ENCODE peak calls at places on chromosomes 6 and 20, in four cellular contexts. One of them, this sample, is unnamed.

GRCh38 chr6:80520195-80520594 is 413.7 kb downstream of the BCKDHB start:
- DNase-seq in GM12878: no peak
- DNase-seq in GM12891: no peak
- DNase-seq in K562: no peak
- DNase-seq in this sample: no peak

GRCh38 chr20:61054411-61054810 is 197.7 kb upstream of the CDH4 start:
- DNase-seq in GM12891: no peak
- DNase-seq in K562: no peak
- DNase-seq in GM12878: no peak
- DNase-seq in this sample: no peak

GRCh38 chr20:7841291-7841966 is 98.8 kb downstream of the HAO1 start:
- DNase-seq in GM12891: no peak
- DNase-seq in GM12878: no peak
- DNase-seq in K562: no peak
- DNase-seq in this sample: no peak

GRCh38 chr20:53828673-53829085 is 235.0 kb upstream of the ZNF217 start:
- DNase-seq in K562: peak; percentile 23
- DNase-seq in GM12878: no peak
- DNase-seq in GM12891: no peak
- DNase-seq in this sample: no peak

GRCh38 chr6:81770395-81770794 is 17.9 kb upstream of the TENT5A start:
- DNase-seq in GM12878: no peak
- DNase-seq in GM12891: no peak
- DNase-seq in K562: no peak
- DNase-seq in this sample: peak; percentile 45

GRCh38 chr6:139112146-139112545 is 22.7 kb upstream of the HECA start:
- DNase-seq in GM12878: no peak
- DNase-seq in GM12891: no peak
- DNase-seq in K562: no peak
- DNase-seq in this sample: peak; percentile 27

GRCh38 chr6:118350881-118351430 is 197.1 kb upstream of the PLN start:
- DNase-seq in GM12891: no peak
- DNase-seq in K562: no peak
- DNase-seq in GM12878: no peak
- DNase-seq in this sample: no peak

GRCh38 chr6:100461273-100461919 is 3.3 kb downstream of the SIM1 start:
- DNase-seq in GM12891: no peak
- DNase-seq in K562: no peak
- DNase-seq in GM12878: no peak
- DNase-seq in this sample: no peak

GRCh38 chr6:108074359-108075144 is at the start of gene OSTM1:
- DNase-seq in GM12878: peak; percentile 36
- DNase-seq in GM12891: peak; percentile 98
- DNase-seq in K562: peak; percentile 98
- DNase-seq in this sample: peak; percentile 69

GRCh38 chr6:143196525-143197225 is 136.0 kb downstream of the AIG1 start:
- DNase-seq in K562: no peak
- DNase-seq in GM12891: no peak
- DNase-seq in GM12878: no peak
- DNase-seq in this sample: no peak

GRCh38 chr6:13362432-13362831 is 34.1 kb upstream of the TBC1D7 start:
- DNase-seq in GM12891: no peak
- DNase-seq in K562: no peak
- DNase-seq in GM12878: no peak
- DNase-seq in this sample: no peak

GRCh38 chr20:46894971-46895905 is 595 bp downstream of the EYA2 start:
- DNase-seq in K562: no peak
- DNase-seq in GM12878: no peak
- DNase-seq in GM12891: no peak
- DNase-seq in this sample: no peak

GRCh38 chr6:25553502-25553901 is 98.5 kb upstream of the SCGN start:
- DNase-seq in K562: no peak
- DNase-seq in GM12891: no peak
- DNase-seq in GM12878: no peak
- DNase-seq in this sample: no peak

GRCh38 chr6:105595829-105596228 is 192.9 kb upstream of the PREP start:
- DNase-seq in K562: no peak
- DNase-seq in GM12891: no peak
- DNase-seq in GM12878: no peak
- DNase-seq in this sample: no peak

GRCh38 chr20:45842169-45842812 is 8.7 kb downstream of the SNX21 start:
- DNase-seq in GM12891: peak; percentile 64
- DNase-seq in K562: no peak
- DNase-seq in GM12878: peak; percentile 33
- DNase-seq in this sample: peak; percentile 65

GRCh38 chr6:159110013-159110412 is 59.2 kb upstream of the FNDC1 start:
- DNase-seq in GM12878: no peak
- DNase-seq in GM12891: no peak
- DNase-seq in K562: peak; percentile 72
- DNase-seq in this sample: peak; percentile 68
- TF ChIP-seq SPI1 in GM12878: no peak
- TF ChIP-seq SPI1 in GM12891: no peak
- TF ChIP-seq SPI1 in K562: no peak
- TF ChIP-seq SPI1 in this sample: no peak

GRCh38 chr6:45556828-45557227 is 179.1 kb upstream of the SUPT3H start:
- DNase-seq in GM12878: no peak
- DNase-seq in GM12891: no peak
- DNase-seq in K562: no peak
- DNase-seq in this sample: no peak
- TF ChIP-seq SPI1 in GM12878: no peak
- TF ChIP-seq SPI1 in GM12891: no peak
- TF ChIP-seq SPI1 in K562: no peak
- TF ChIP-seq SPI1 in this sample: no peak

DNA sequence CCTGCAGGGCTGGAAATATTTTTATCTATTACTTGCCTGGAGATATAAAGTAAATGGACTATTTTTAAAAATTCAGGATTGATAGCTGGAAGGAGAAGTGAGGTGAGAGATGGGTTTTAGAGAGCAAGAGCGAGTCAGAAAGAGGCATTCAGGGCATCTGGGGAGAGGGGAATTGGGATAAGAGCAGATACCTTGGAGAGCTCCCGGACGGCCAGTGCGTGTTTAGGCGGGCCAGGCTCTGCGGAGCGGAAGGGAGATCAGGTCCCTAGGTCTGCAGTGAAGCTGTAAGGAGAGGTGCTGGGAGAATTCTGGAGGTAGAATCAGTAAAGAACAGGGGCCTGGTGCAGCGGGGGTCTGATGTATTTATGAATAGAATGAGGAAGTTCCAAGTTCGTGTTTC is 47.4 kb upstream of the FAM83D start:
- DNase-seq in GM12891: no peak
- DNase-seq in GM12878: no peak
- DNase-seq in K562: no peak
- DNase-seq in this sample: no peak
- TF ChIP-seq SPI1 in GM12891: no peak
- TF ChIP-seq SPI1 in GM12878: no peak
- TF ChIP-seq SPI1 in K562: no peak
- TF ChIP-seq SPI1 in this sample: no peak

GRCh38 chr6:91580635-91581034 is 993.8 kb upstream of the MAP3K7 start:
- DNase-seq in GM12891: no peak
- DNase-seq in K562: no peak
- DNase-seq in GM12878: no peak
- DNase-seq in this sample: no peak
- TF ChIP-seq SPI1 in GM12891: no peak
- TF ChIP-seq SPI1 in K562: no peak
- TF ChIP-seq SPI1 in GM12878: no peak
- TF ChIP-seq SPI1 in this sample: no peak

DNA sequence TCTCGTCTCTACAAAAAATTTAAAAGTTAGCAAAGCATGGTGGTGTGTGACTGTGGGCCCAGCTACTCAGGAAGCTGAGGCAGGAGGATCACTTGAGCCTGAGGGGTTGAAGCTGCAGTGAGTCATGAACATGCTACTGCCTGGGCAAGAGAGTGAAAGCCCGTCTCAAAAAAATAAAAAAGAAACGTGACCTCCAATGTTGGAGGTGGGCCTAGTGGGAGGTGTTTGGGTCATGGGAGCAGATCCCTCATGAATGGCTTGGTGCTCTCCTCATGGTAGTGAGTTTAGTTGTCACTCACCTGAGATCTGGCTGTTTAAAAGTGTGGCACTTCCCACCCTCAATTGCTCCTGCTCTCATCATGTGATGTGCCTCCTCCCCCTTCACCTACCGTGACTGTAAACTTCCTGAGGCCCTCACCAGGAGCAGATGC is 24.3 kb downstream of the RBL1 start:
- DNase-seq in GM12878: peak; percentile 24
- DNase-seq in K562: no peak
- DNase-seq in GM12891: no peak
- DNase-seq in this sample: no peak
- TF ChIP-seq SPI1 in GM12878: no peak
- TF ChIP-seq SPI1 in K562: no peak
- TF ChIP-seq SPI1 in GM12891: no peak
- TF ChIP-seq SPI1 in this sample: no peak

GRCh38 chr6:84280639-84281038 is 53.2 kb upstream of the CEP162 start:
- DNase-seq in K562: no peak
- DNase-seq in GM12891: no peak
- DNase-seq in GM12878: no peak
- DNase-seq in this sample: no peak

GRCh38 chr6:84280030-84280429 is 52.6 kb upstream of the CEP162 start:
- DNase-seq in GM12891: no peak
- DNase-seq in K562: no peak
- DNase-seq in GM12878: no peak
- DNase-seq in this sample: no peak

GRCh38 chr6:84278311-84278710 is 50.9 kb upstream of the CEP162 start:
- DNase-seq in GM12878: no peak
- DNase-seq in K562: no peak
- DNase-seq in GM12891: no peak
- DNase-seq in this sample: no peak

GRCh38 chr6:84284428-84285033 is 57.1 kb upstream of the CEP162 start:
- DNase-seq in K562: peak; percentile 18
- DNase-seq in GM12878: no peak
- DNase-seq in GM12891: no peak
- DNase-seq in this sample: no peak

GRCh38 chr6:84282566-84282965 is 55.1 kb upstream of the CEP162 start:
- DNase-seq in K562: no peak
- DNase-seq in GM12891: no peak
- DNase-seq in GM12878: no peak
- DNase-seq in this sample: no peak
- TF ChIP-seq SPI1 in K562: no peak
- TF ChIP-seq SPI1 in GM12891: no peak
- TF ChIP-seq SPI1 in GM12878: no peak
- TF ChIP-seq SPI1 in this sample: no peak

This sample was measured in HL-60.